ENCODE peak calls at places on chromosomes 1 and 21, in eight cellular contexts. Y, A, K, Z, E, P, S and F are unnamed samples.

GRCh38 chr21:34988139-34988538 is 61.0 kb downstream of the RUNX1 start:
- DNase-seq in A (no peak), Z (no peak), S (no peak), E (no peak), K (no peak), P (no peak), Y (no peak), F (no peak)

GRCh38 chr1:27084107-27084506 is 70.8 kb downstream of the SLC9A1 start:
- DNase-seq in Z (no peak), S (no peak), A (no peak), E (no peak), P (no peak), K (no peak), Y (no peak), F (no peak)

GRCh38 chr1:38817958-38818705 is 41.4 kb downstream of the RRAGC start:
- DNase-seq in P (no peak), S (no peak), A (no peak), K (no peak), Y (no peak), Z (no peak), E (no peak), F (no peak)

GRCh38 chr1:248618878-248619277 is 16.0 kb downstream of the OR2T11 start:
- DNase-seq in A (peak), Y (peak), P (peak), Z (no peak), S (peak), K (no peak), E (peak), F (peak)

GRCh38 chr1:247376659-247377058 is 39.3 kb upstream of the NLRP3 start:
- DNase-seq in Y (no peak), A (no peak), Z (no peak), P (no peak), S (no peak), K (no peak), E (no peak), F (no peak)

GRCh38 chr1:206557636-206558473 is 50.5 kb downstream of the RASSF5 start:
- DNase-seq in S (no peak), E (no peak), Y (peak), Z (no peak), A (peak), P (no peak), K (no peak), F (no peak)

GRCh38 chr1:27435566-27436203 is 43.3 kb downstream of the GPR3 start:
- DNase-seq in Y (no peak), K (no peak), P (no peak), E (no peak), Z (no peak), A (no peak), S (no peak), F (no peak)

GRCh38 chr1:19666139-19666465 is 1.4 kb downstream of the HTR6 start:
- DNase-seq in E (no peak), K (no peak), A (no peak), Z (no peak), S (no peak), P (no peak), Y (no peak), F (no peak)

GRCh38 chr1:223331929-223332328 is 32.0 kb downstream of the SUSD4 start:
- DNase-seq in K (no peak), Y (no peak), E (no peak), S (no peak), Z (no peak), P (no peak), A (no peak), F (peak)

GRCh38 chr1:156001682-156002171 is 19.0 kb downstream of the SSR2 start:
- DNase-seq in P (no peak), E (no peak), Y (no peak), Z (no peak), K (no peak), A (no peak), S (no peak), F (no peak)

GRCh38 chr1:9593492-9594465 is 5.1 kb downstream of the TMEM201 start:
- DNase-seq in S (peak), K (no peak), E (no peak), A (peak), Z (peak), Y (peak), P (peak), F (no peak)

GRCh38 chr1:37989381-37989930 is 366 bp downstream of the SF3A3 start:
- DNase-seq in K (no peak), P (peak), A (peak), E (no peak), S (no peak), Y (peak), Z (peak), F (no peak)

GRCh38 chr1:185435696-185436379 is 118.8 kb upstream of the IVNS1ABP start:
- DNase-seq in Y (no peak), K (no peak), E (no peak), S (no peak), Z (no peak), A (no peak), P (no peak), F (no peak)

GRCh38 chr1:202230939-202231645 is 37.5 kb downstream of the LGR6 start:
- DNase-seq in K (no peak), S (no peak), E (no peak), Z (no peak), Y (no peak), P (no peak), A (no peak), F (no peak)

GRCh38 chr1:53561488-53562115 is 102.4 kb downstream of the DMRTB1 start:
- DNase-seq in A (no peak), Y (no peak), Z (peak), K (no peak), P (peak), S (no peak), E (no peak), F (no peak)

GRCh38 chr1:15106608-15107007 is 46.9 kb upstream of the TMEM51 start:
- DNase-seq in P (peak), E (no peak), Z (no peak), S (no peak), A (peak), Y (no peak), K (no peak), F (no peak)

GRCh38 chr1:64161347-64162080 is 41.9 kb upstream of the UBE2U start:
- DNase-seq in K (no peak), Y (no peak), Z (no peak), E (peak), A (no peak), S (no peak), P (no peak), F (peak)

DNA sequence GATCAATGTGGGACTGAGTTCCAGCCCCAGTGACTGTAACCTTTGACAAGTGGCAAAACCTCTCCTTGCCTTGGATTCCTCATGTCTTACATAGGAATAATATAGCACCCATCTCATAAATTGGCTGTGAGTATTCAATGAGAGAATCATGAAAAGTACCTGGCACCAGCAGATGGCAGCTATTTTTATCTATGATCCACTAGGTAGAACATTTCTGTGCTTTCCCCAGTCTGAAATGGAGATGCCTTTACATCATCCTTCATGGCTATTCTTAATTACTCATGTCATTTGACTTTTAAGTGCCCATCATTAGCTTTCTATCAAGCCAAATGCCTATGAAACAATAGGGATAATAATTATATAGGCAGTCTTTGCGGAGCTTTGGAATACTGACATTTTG is 130.1 kb downstream of the TGFB2 start:
- DNase-seq in K (no peak), Z (no peak), S (no peak), A (no peak), E (no peak), P (no peak), Y (no peak), F (no peak)
- TF ChIP-seq CTCF in K (no peak), Z (no peak), S (no peak), A (no peak), E (no peak), P (no peak), Y (no peak), F (no peak)

DNA sequence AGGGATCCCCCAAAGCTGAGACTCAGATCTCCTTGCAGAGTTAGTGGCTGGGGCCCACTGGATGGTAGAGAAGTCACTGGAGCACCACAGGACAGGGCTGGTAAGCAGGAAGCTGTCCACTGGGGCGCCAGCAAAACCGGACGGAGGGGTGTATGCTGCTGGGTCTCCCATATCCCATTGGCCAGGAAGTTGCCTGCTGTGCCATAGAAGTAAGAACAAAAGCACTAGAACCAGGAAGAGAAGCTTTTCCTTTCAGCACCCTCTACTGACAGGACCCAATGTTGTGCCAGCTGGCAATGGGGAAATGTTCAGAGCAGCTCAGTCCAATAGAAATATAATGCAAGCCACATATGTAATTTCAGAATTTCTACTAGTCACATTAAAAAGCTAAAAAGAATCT is 146.6 kb downstream of the SPATA46 start:
- DNase-seq in Z (no peak), E (no peak), Y (no peak), S (no peak), A (no peak), K (no peak), P (peak), F (no peak)
- TF ChIP-seq CTCF in Z (peak), E (peak), Y (no peak), S (peak), A (no peak), K (no peak), P (peak), F (no peak)

GRCh38 chr1:181479137-181479745 is 4.1 kb upstream of the CACNA1E start:
- DNase-seq in Z (no peak), A (no peak), K (no peak), E (peak), S (no peak), Y (no peak), P (peak), F (peak)
- TF ChIP-seq CTCF in Z (peak), A (peak), K (peak), E (peak), S (peak), Y (peak), P (peak), F (peak)

DNA sequence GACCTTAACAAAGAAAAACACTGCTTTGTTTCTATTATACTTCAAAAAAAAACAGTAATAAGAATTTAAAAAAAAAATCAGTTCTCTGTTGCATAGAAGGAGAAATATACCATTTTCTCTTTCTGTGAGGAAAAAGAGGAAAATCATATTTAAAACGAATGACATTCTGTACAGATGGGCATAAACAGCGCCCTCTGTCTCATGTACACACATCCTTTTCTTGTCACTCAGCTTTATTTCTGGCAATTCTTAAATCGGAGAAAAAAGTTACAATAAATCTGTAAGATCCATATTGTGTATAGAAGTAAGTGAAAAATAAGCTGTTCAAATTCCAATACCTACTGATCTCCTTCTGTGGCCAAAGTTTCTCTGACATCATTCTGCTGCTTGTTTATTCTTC is 245.4 kb downstream of the SMYD3 start:
- DNase-seq in Y (no peak), S (no peak), Z (no peak), E (no peak), P (no peak), A (no peak), K (no peak), F (no peak)
- TF ChIP-seq CTCF in Y (no peak), S (no peak), Z (no peak), E (peak), P (peak), A (no peak), K (no peak), F (peak)